ENCODE peak calls at places on chromosomes 13 and 19, in ten cellular contexts. K is breast epithelium; H is cardiac muscle cell; L is naive thymus-derived CD4-positive, alpha-beta T cell; Z is right atrium auricular region; S is right cardiac atrium; T is pancreas; N is left ventricle myocardium inferior; I is ovary; U is AG04450. P is an unnamed sample.

GRCh38 chr13:84430441-84430840 is 548.2 kb upstream of the SLITRK1 start:
- DNase-seq in K (no peak), H (no peak), L (no peak), Z (no peak), S (no peak), T (no peak), N (no peak), I (no peak), U (no peak), P (no peak)

GRCh38 chr13:98439136-98439828 is 137.6 kb downstream of the STK24 start:
- DNase-seq in K (no peak), H (no peak), L (no peak), Z (no peak), S (no peak), T (no peak), N (no peak), I (no peak), U (no peak), P (no peak)

GRCh38 chr13:23673354-23673753 is 103.1 kb downstream of the TNFRSF19 start:
- DNase-seq in K (no peak), H (peak), L (no peak), Z (no peak), S (no peak), T (no peak), N (no peak), I (no peak), U (peak), P (no peak)

GRCh38 chr13:109730832-109731335 is 55.5 kb downstream of the IRS2 start:
- DNase-seq in K (no peak), H (no peak), L (no peak), Z (no peak), S (no peak), T (no peak), N (no peak), I (no peak), U (no peak), P (no peak)

GRCh38 chr19:17125052-17125727 is 49.6 kb downstream of the MYO9B start:
- DNase-seq in K (no peak), H (peak), L (no peak), Z (no peak), S (no peak), T (no peak), N (no peak), I (no peak), U (no peak), P (no peak)

GRCh38 chr19:1618157-1619093 is 13.2 kb upstream of the UQCR11 start:
- DNase-seq in K (no peak), H (peak), L (no peak), Z (no peak), S (peak), T (peak), N (no peak), I (no peak), U (no peak), P (no peak)

GRCh38 chr19:51398096-51398704 is 7.8 kb upstream of the C19orf84 start:
- DNase-seq in K (no peak), H (peak), L (no peak), Z (no peak), S (no peak), T (no peak), N (no peak), I (no peak), U (no peak), P (no peak)

GRCh38 chr13:58838615-58839014 is 1207.1 kb downstream of the PCDH17 start:
- DNase-seq in K (no peak), H (no peak), L (no peak), Z (no peak), S (no peak), T (no peak), N (no peak), I (no peak), U (no peak), P (no peak)

GRCh38 chr19:58354478-58355030 is 1.3 kb upstream of the A1BG start:
- DNase-seq in K (no peak), H (no peak), L (no peak), Z (no peak), S (peak), T (no peak), N (no peak), I (no peak), U (no peak), P (no peak)

GRCh38 chr19:42279902-42280760 is 11.1 kb downstream of the CIC start:
- DNase-seq in K (peak), H (peak), L (peak), Z (peak), S (peak), T (peak), N (peak), I (peak), U (peak), P (peak)

GRCh38 chr13:36530861-36531590 is 98.7 kb downstream of the CCNA1 start:
- DNase-seq in K (no peak), H (no peak), L (no peak), Z (no peak), S (no peak), T (no peak), N (no peak), I (no peak), U (no peak), P (no peak)

GRCh38 chr13:83824120-83824519 is 58.2 kb downstream of the SLITRK1 start:
- DNase-seq in K (no peak), H (no peak), L (no peak), Z (no peak), S (no peak), T (no peak), N (no peak), I (no peak), U (no peak), P (no peak)

GRCh38 chr13:93029536-93029935 is 197.1 kb upstream of the GPC6 start:
- DNase-seq in K (no peak), H (peak), L (no peak), Z (no peak), S (no peak), T (no peak), N (no peak), I (no peak), U (no peak), P (no peak)

GRCh38 chr19:47099576-47100050 is 14.0 kb downstream of the ZC3H4 start:
- DNase-seq in K (no peak), H (no peak), L (no peak), Z (no peak), S (no peak), T (no peak), N (no peak), I (no peak), U (no peak), P (no peak)

GRCh38 chr19:43560687-43561086 is 14.6 kb downstream of the XRCC1 start:
- DNase-seq in K (no peak), H (no peak), L (no peak), Z (no peak), S (no peak), T (no peak), N (no peak), I (no peak), U (no peak), P (no peak)

GRCh38 chr19:51031880-51032225 is 2.9 kb downstream of the KLK12 start:
- DNase-seq in K (no peak), H (no peak), L (no peak), Z (no peak), S (no peak), T (no peak), N (no peak), I (no peak), U (no peak), P (no peak)

GRCh38 chr13:105735269-105735668 is 800.2 kb downstream of the EFNB2 start:
- DNase-seq in K (no peak), H (no peak), L (no peak), Z (no peak), S (no peak), T (no peak), N (no peak), I (no peak), U (no peak), P (no peak)

GRCh38 chr13:43374621-43375020 is 351.2 kb downstream of the DNAJC15 start:
- DNase-seq in K (no peak), H (peak), L (no peak), Z (no peak), S (no peak), T (no peak), N (no peak), I (no peak), U (no peak), P (no peak)

GRCh38 chr19:887072-887471 is 5.9 kb downstream of the MED16 start:
- DNase-seq in K (no peak), H (peak), L (no peak), Z (no peak), S (no peak), T (no peak), N (no peak), I (no peak), U (peak), P (no peak)

GRCh38 chr13:43203781-43204180 is 180.4 kb downstream of the DNAJC15 start:
- DNase-seq in K (no peak), H (no peak), L (no peak), Z (no peak), S (no peak), T (no peak), N (no peak), I (no peak), U (no peak), P (no peak)

GRCh38 chr19:28618504-28618903 is 594.4 kb downstream of the UQCRFS1 start:
- DNase-seq in K (no peak), H (no peak), L (no peak), Z (peak), S (no peak), T (no peak), N (no peak), I (no peak), U (no peak), P (no peak)

GRCh38 chr19:29302002-29302928 is 89.3 kb upstream of the UQCRFS1 start:
- DNase-seq in K (no peak), H (no peak), L (no peak), Z (no peak), S (no peak), T (no peak), N (no peak), I (no peak), U (no peak), P (no peak)

GRCh38 chr13:41029629-41030028 is 10.5 kb upstream of the ELF1 start:
- DNase-seq in K (no peak), H (no peak), L (no peak), Z (no peak), S (no peak), T (no peak), N (no peak), I (no peak), U (no peak), P (no peak)

GRCh38 chr13:111539791-111540446 is 219.5 kb downstream of the TEX29 start:
- DNase-seq in K (no peak), H (no peak), L (no peak), Z (no peak), S (no peak), T (no peak), N (no peak), I (no peak), U (no peak), P (no peak)

GRCh38 chr19:47699360-47699917 is 13.8 kb upstream of the EHD2 start:
- DNase-seq in K (peak), H (peak), L (peak), Z (no peak), S (peak), T (peak), N (no peak), I (peak), U (no peak), P (peak)

GRCh38 chr19:16454519-16454918 is 17.3 kb downstream of the EPS15L1 start:
- DNase-seq in K (no peak), H (no peak), L (no peak), Z (no peak), S (no peak), T (no peak), N (no peak), I (no peak), U (no peak), P (no peak)

GRCh38 chr13:59458908-59459579 is 704.7 kb downstream of the DIAPH3 start:
- DNase-seq in K (no peak), H (peak), L (no peak), Z (no peak), S (peak), T (no peak), N (no peak), I (no peak), U (peak), P (no peak)

GRCh38 chr19:45753548-45753947 is 15.5 kb downstream of the SIX5 start:
- DNase-seq in K (no peak), H (no peak), L (no peak), Z (no peak), S (no peak), T (no peak), N (no peak), I (no peak), U (no peak), P (no peak)

DNA sequence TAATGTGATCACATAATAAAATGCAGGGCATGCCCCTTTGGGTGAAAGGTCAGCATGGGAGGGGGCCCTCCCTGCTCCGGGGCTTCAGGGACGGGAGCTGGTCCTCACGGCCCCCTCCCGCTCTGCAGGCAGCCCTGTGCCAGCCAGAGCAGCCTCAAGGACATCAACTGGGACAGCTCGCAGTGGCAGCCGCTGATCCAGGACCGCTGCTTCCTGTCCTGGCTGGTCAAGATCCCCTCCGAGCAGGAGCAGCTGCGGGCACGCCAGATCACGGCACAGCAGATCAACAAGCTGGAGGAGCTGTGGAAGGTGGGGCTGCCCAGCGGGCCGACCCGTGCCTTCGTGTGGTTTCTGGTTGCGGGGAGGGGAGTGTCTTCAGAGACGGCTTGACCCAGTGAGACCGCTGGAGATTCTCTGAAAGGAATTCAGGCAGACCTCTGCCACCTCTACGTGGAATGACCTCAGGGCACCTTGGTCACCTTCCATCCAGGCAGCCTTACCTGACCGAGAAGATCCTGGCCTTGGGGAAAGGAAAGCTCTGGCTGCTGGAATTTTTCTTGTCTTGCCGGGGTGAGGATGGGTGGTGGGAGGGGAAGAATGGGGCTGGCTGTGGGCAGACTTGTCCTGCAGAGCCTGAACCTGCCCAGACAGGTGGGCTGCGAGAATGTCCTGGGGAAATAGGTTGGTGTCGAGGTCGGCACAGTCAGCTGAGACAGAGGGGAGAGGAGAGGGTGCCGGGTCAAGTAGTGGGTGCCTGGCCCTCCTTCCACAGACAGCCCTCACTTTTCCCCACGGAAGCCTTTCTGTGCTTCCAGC is 19.0 kb downstream of the UPF1 start:
- DNase-seq in K (no peak), H (no peak), L (no peak), Z (no peak), S (peak), T (no peak), N (no peak), I (peak), U (no peak), P (no peak)
- H3K27ac ChIP-seq in K (peak), H (no peak), L (no peak), Z (peak), S (peak), T (no peak), N (peak), I (no peak), U (no peak), P (peak)

DNA sequence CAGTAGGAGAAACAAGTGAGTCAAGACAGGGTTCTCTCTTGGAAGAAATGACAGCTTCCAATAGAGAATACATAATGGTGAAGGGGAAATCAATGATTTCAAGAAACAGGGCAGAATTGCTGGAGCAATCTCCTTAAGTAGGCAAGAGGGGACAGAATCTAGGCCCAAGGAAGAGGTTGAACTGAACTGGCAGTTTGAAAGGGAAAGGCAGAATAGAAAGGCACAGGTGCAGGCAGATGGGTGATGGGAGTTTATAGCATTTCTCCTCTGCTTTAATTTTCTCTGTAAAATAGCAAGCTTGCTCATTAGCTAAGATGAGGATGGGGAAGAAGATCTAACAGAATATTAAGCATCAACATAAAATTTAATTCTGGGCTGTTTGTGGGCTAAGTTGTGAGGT is 110.7 kb downstream of the TBC1D4 start:
- DNase-seq in K (no peak), H (no peak), L (no peak), Z (no peak), S (no peak), T (no peak), N (no peak), I (no peak), U (no peak), P (no peak)
- H3K27ac ChIP-seq in K (no peak), H (no peak), L (no peak), Z (no peak), S (no peak), T (no peak), N (peak), I (no peak), U (no peak), P (no peak)

DNA sequence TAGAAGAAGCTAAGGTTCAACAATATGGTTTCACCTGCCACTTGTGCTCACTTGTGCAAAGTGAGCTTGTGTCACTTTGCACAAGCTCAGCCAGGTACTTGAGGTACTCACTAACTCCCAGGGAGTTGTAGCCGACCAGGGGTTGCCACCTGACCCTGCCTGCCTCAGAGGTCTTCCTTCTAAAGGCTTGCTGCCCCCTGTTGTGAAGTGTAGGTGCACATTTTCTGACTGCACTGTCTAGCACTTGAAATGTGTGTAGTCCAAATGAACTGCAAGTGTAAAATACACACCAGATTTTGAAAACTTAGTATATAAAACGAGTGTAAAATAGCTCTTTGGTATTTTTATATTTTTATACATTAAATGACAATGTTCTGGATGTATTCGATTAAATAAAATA is 230.8 kb downstream of the DLEU7 start:
- DNase-seq in K (no peak), H (no peak), L (no peak), Z (no peak), S (no peak), T (no peak), N (no peak), I (no peak), U (no peak), P (no peak)
- H3K27ac ChIP-seq in K (no peak), H (no peak), L (no peak), Z (no peak), S (no peak), T (no peak), N (no peak), I (no peak), U (no peak), P (no peak)

DNA sequence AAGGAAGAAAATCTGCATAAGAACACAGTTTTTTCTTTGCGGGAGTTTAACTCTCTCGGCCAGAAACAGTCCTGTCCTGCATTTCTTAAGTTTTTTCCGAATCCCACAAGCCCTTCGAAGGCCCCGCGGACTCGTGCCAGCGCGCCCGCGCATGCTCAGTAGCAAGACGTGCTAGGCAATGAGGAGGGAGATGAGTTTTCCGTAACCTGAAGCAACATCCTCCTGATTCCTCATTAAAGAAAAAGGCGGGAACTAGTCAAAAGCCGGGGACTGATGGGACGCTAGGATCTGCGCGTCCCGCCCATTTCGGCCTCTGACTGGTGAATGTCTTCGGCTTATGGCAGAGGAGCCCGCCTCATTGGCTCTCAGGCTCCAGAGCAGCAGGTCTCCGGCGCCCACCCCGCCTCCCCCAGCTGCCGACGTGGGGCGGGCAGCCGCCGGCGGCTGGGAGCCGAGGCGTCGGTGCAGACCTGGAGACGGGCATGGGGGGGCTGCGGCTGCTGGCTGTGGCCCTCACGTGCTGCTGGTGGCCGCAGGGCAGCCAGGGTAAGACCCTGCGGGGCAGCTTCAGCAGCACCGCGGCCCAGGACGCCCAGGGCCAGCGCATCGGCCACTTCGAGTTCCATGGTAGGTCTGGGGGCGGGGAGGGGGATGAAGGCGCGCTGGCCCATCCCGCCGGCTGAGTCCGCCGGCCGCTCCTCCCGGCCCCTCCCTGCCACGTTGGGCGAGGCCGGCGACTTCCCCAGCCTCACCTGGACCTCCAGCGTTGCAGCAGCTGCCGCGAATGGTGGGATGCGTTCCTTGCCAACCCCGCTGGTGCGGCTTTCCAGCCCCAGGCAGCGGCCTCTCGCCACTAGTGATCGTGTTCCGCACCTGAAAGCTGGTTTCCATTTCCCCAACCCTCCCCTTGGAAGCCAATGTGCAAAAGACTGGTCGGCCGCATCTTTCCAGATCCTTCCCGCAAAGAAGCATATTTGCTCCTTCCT is at the start of gene GPR180:
- DNase-seq in K (peak), H (peak), L (peak), Z (peak), S (peak), T (peak), N (peak), I (peak), U (peak), P (peak)
- H3K27ac ChIP-seq in K (peak), H (no peak), L (peak), Z (peak), S (peak), T (peak), N (peak), I (peak), U (peak), P (peak)

GRCh38 chr19:10228393-10228792 is 2.7 kb downstream of the S1PR2 start:
- DNase-seq in K (no peak), H (no peak), L (no peak), Z (no peak), S (no peak), T (no peak), N (no peak), I (no peak), U (no peak), P (no peak)
- H3K27ac ChIP-seq in K (peak), H (no peak), L (no peak), Z (peak), S (peak), T (no peak), N (peak), I (peak), U (peak), P (no peak)

P was measured in tibial artery.